ENCODE peak calls at places on chromosome 4, in nine cellular contexts. One of them, this sample, is unnamed.

GRCh38 chr4:96004341-96004740 is 164.4 kb downstream of the PDHA2 start:
- DNase-seq in GM04504: no peak
- DNase-seq in sciatic nerve: no peak
- DNase-seq in T47D: no peak
- DNase-seq in germinal center: no peak
- DNase-seq in stimulated activated CD4-positive, alpha-beta T cell treated with anti-CD3 and anti-CD28 coated beads, TNF-alpha, amount 100 ng/mL, for 24 hours: no peak
- DNase-seq in HS-5: no peak
- DNase-seq in AG09319: no peak
- DNase-seq in stimulated activated naive CD4-positive, alpha-beta T cell: no peak
- DNase-seq in this sample: no peak

GRCh38 chr4:6917445-6918241 is 8.0 kb downstream of the TBC1D14 start:
- DNase-seq in AG09319: no peak
- DNase-seq in HS-5: no peak
- DNase-seq in stimulated activated naive CD4-positive, alpha-beta T cell: peak; percentile 17
- DNase-seq in GM04504: no peak
- DNase-seq in T47D: no peak
- DNase-seq in stimulated activated CD4-positive, alpha-beta T cell treated with anti-CD3 and anti-CD28 coated beads, TNF-alpha, amount 100 ng/mL, for 24 hours: peak; percentile 30
- DNase-seq in sciatic nerve: peak; percentile 77
- DNase-seq in germinal center: peak; percentile 67
- DNase-seq in this sample: peak; percentile 80

GRCh38 chr4:62644372-62644771 is 1444.2 kb downstream of the ADGRL3 start:
- DNase-seq in stimulated activated CD4-positive, alpha-beta T cell treated with anti-CD3 and anti-CD28 coated beads, TNF-alpha, amount 100 ng/mL, for 24 hours: no peak
- DNase-seq in GM04504: no peak
- DNase-seq in germinal center: no peak
- DNase-seq in HS-5: peak; percentile 14
- DNase-seq in AG09319: no peak
- DNase-seq in T47D: no peak
- DNase-seq in sciatic nerve: no peak
- DNase-seq in stimulated activated naive CD4-positive, alpha-beta T cell: no peak
- DNase-seq in this sample: peak; percentile 1

GRCh38 chr4:128468485-128468989 is 180.9 kb upstream of the PGRMC2 start:
- DNase-seq in stimulated activated CD4-positive, alpha-beta T cell treated with anti-CD3 and anti-CD28 coated beads, TNF-alpha, amount 100 ng/mL, for 24 hours: no peak
- DNase-seq in stimulated activated naive CD4-positive, alpha-beta T cell: no peak
- DNase-seq in T47D: no peak
- DNase-seq in germinal center: no peak
- DNase-seq in HS-5: peak; percentile 80
- DNase-seq in sciatic nerve: peak; percentile 72
- DNase-seq in GM04504: peak; percentile 98
- DNase-seq in AG09319: peak; percentile 91
- DNase-seq in this sample: peak; percentile 74

GRCh38 chr4:65968873-65969272 is 298.6 kb upstream of the EPHA5 start:
- DNase-seq in HS-5: no peak
- DNase-seq in AG09319: no peak
- DNase-seq in stimulated activated CD4-positive, alpha-beta T cell treated with anti-CD3 and anti-CD28 coated beads, TNF-alpha, amount 100 ng/mL, for 24 hours: no peak
- DNase-seq in germinal center: no peak
- DNase-seq in GM04504: no peak
- DNase-seq in sciatic nerve: no peak
- DNase-seq in T47D: no peak
- DNase-seq in stimulated activated naive CD4-positive, alpha-beta T cell: no peak
- DNase-seq in this sample: no peak

GRCh38 chr4:3308691-3309090 is 15.9 kb downstream of the RGS12 start:
- DNase-seq in HS-5: no peak
- DNase-seq in GM04504: no peak
- DNase-seq in T47D: no peak
- DNase-seq in AG09319: no peak
- DNase-seq in stimulated activated CD4-positive, alpha-beta T cell treated with anti-CD3 and anti-CD28 coated beads, TNF-alpha, amount 100 ng/mL, for 24 hours: no peak
- DNase-seq in sciatic nerve: peak; percentile 32
- DNase-seq in germinal center: no peak
- DNase-seq in stimulated activated naive CD4-positive, alpha-beta T cell: no peak
- DNase-seq in this sample: no peak

GRCh38 chr4:58042176-58042575 is 932.0 kb upstream of the IGFBP7 start:
- DNase-seq in sciatic nerve: no peak
- DNase-seq in germinal center: no peak
- DNase-seq in T47D: no peak
- DNase-seq in AG09319: no peak
- DNase-seq in GM04504: no peak
- DNase-seq in HS-5: no peak
- DNase-seq in stimulated activated naive CD4-positive, alpha-beta T cell: no peak
- DNase-seq in stimulated activated CD4-positive, alpha-beta T cell treated with anti-CD3 and anti-CD28 coated beads, TNF-alpha, amount 100 ng/mL, for 24 hours: no peak
- DNase-seq in this sample: no peak

GRCh38 chr4:3384771-3385701 is 56.7 kb upstream of the HGFAC start:
- DNase-seq in stimulated activated naive CD4-positive, alpha-beta T cell: no peak
- DNase-seq in GM04504: no peak
- DNase-seq in AG09319: no peak
- DNase-seq in germinal center: no peak
- DNase-seq in stimulated activated CD4-positive, alpha-beta T cell treated with anti-CD3 and anti-CD28 coated beads, TNF-alpha, amount 100 ng/mL, for 24 hours: no peak
- DNase-seq in T47D: no peak
- DNase-seq in HS-5: no peak
- DNase-seq in sciatic nerve: peak; percentile 81
- DNase-seq in this sample: no peak

GRCh38 chr4:80094191-80094590 is 21.2 kb upstream of the ANTXR2 start:
- DNase-seq in germinal center: no peak
- DNase-seq in sciatic nerve: no peak
- DNase-seq in AG09319: no peak
- DNase-seq in HS-5: no peak
- DNase-seq in stimulated activated CD4-positive, alpha-beta T cell treated with anti-CD3 and anti-CD28 coated beads, TNF-alpha, amount 100 ng/mL, for 24 hours: no peak
- DNase-seq in stimulated activated naive CD4-positive, alpha-beta T cell: no peak
- DNase-seq in T47D: no peak
- DNase-seq in GM04504: no peak
- DNase-seq in this sample: no peak

GRCh38 chr4:35125995-35126712 is 1118.2 kb downstream of the ARAP2 start:
- DNase-seq in GM04504: no peak
- DNase-seq in stimulated activated naive CD4-positive, alpha-beta T cell: no peak
- DNase-seq in T47D: no peak
- DNase-seq in AG09319: no peak
- DNase-seq in sciatic nerve: no peak
- DNase-seq in germinal center: no peak
- DNase-seq in stimulated activated CD4-positive, alpha-beta T cell treated with anti-CD3 and anti-CD28 coated beads, TNF-alpha, amount 100 ng/mL, for 24 hours: no peak
- DNase-seq in HS-5: no peak
- DNase-seq in this sample: no peak

GRCh38 chr4:138445098-138445497 is 202.9 kb upstream of the SLC7A11 start:
- DNase-seq in AG09319: no peak
- DNase-seq in sciatic nerve: no peak
- DNase-seq in stimulated activated naive CD4-positive, alpha-beta T cell: no peak
- DNase-seq in GM04504: peak; percentile 73
- DNase-seq in stimulated activated CD4-positive, alpha-beta T cell treated with anti-CD3 and anti-CD28 coated beads, TNF-alpha, amount 100 ng/mL, for 24 hours: no peak
- DNase-seq in T47D: no peak
- DNase-seq in HS-5: peak; percentile 24
- DNase-seq in germinal center: no peak
- DNase-seq in this sample: no peak

GRCh38 chr4:92522371-92522770 is 218.6 kb downstream of the GRID2 start:
- DNase-seq in HS-5: no peak
- DNase-seq in GM04504: no peak
- DNase-seq in germinal center: no peak
- DNase-seq in stimulated activated CD4-positive, alpha-beta T cell treated with anti-CD3 and anti-CD28 coated beads, TNF-alpha, amount 100 ng/mL, for 24 hours: no peak
- DNase-seq in stimulated activated naive CD4-positive, alpha-beta T cell: no peak
- DNase-seq in AG09319: no peak
- DNase-seq in sciatic nerve: no peak
- DNase-seq in T47D: no peak
- DNase-seq in this sample: no peak

GRCh38 chr4:13528823-13529129 is 15.5 kb downstream of the NKX3-2 start:
- DNase-seq in T47D: no peak
- DNase-seq in stimulated activated naive CD4-positive, alpha-beta T cell: no peak
- DNase-seq in GM04504: no peak
- DNase-seq in sciatic nerve: no peak
- DNase-seq in germinal center: peak; percentile 3
- DNase-seq in HS-5: no peak
- DNase-seq in stimulated activated CD4-positive, alpha-beta T cell treated with anti-CD3 and anti-CD28 coated beads, TNF-alpha, amount 100 ng/mL, for 24 hours: no peak
- DNase-seq in AG09319: no peak
- DNase-seq in this sample: no peak

GRCh38 chr4:186844059-186844681 is 120.5 kb upstream of the FAT1 start:
- DNase-seq in HS-5: no peak
- DNase-seq in stimulated activated CD4-positive, alpha-beta T cell treated with anti-CD3 and anti-CD28 coated beads, TNF-alpha, amount 100 ng/mL, for 24 hours: no peak
- DNase-seq in stimulated activated naive CD4-positive, alpha-beta T cell: no peak
- DNase-seq in GM04504: peak; percentile 51
- DNase-seq in AG09319: no peak
- DNase-seq in T47D: peak; percentile 12
- DNase-seq in sciatic nerve: no peak
- DNase-seq in germinal center: no peak
- DNase-seq in this sample: peak; percentile 27

GRCh38 chr4:803884-804283 is 22.0 kb downstream of the CPLX1 start:
- DNase-seq in T47D: no peak
- DNase-seq in GM04504: no peak
- DNase-seq in AG09319: no peak
- DNase-seq in stimulated activated CD4-positive, alpha-beta T cell treated with anti-CD3 and anti-CD28 coated beads, TNF-alpha, amount 100 ng/mL, for 24 hours: no peak
- DNase-seq in germinal center: no peak
- DNase-seq in HS-5: no peak
- DNase-seq in sciatic nerve: no peak
- DNase-seq in stimulated activated naive CD4-positive, alpha-beta T cell: no peak
- DNase-seq in this sample: no peak

GRCh38 chr4:98564847-98565246 is 93.6 kb downstream of the TSPAN5 start:
- DNase-seq in GM04504: no peak
- DNase-seq in stimulated activated CD4-positive, alpha-beta T cell treated with anti-CD3 and anti-CD28 coated beads, TNF-alpha, amount 100 ng/mL, for 24 hours: no peak
- DNase-seq in T47D: no peak
- DNase-seq in germinal center: no peak
- DNase-seq in AG09319: no peak
- DNase-seq in sciatic nerve: no peak
- DNase-seq in stimulated activated naive CD4-positive, alpha-beta T cell: no peak
- DNase-seq in HS-5: no peak
- DNase-seq in this sample: peak; percentile 10

GRCh38 chr4:15378055-15378454 is 49.8 kb upstream of the C1QTNF7 start:
- DNase-seq in sciatic nerve: no peak
- DNase-seq in GM04504: no peak
- DNase-seq in stimulated activated naive CD4-positive, alpha-beta T cell: no peak
- DNase-seq in HS-5: no peak
- DNase-seq in stimulated activated CD4-positive, alpha-beta T cell treated with anti-CD3 and anti-CD28 coated beads, TNF-alpha, amount 100 ng/mL, for 24 hours: no peak
- DNase-seq in germinal center: no peak
- DNase-seq in AG09319: no peak
- DNase-seq in T47D: no peak
- DNase-seq in this sample: peak; percentile 40

GRCh38 chr4:38390962-38391361 is 273.0 kb upstream of the KLF3 start:
- DNase-seq in HS-5: no peak
- DNase-seq in GM04504: no peak
- DNase-seq in stimulated activated naive CD4-positive, alpha-beta T cell: no peak
- DNase-seq in T47D: no peak
- DNase-seq in germinal center: no peak
- DNase-seq in sciatic nerve: no peak
- DNase-seq in stimulated activated CD4-positive, alpha-beta T cell treated with anti-CD3 and anti-CD28 coated beads, TNF-alpha, amount 100 ng/mL, for 24 hours: no peak
- DNase-seq in AG09319: no peak
- DNase-seq in this sample: no peak

GRCh38 chr4:82710202-82710929 is 88.2 kb downstream of the SCD5 start:
- DNase-seq in HS-5: no peak
- DNase-seq in AG09319: no peak
- DNase-seq in GM04504: no peak
- DNase-seq in stimulated activated CD4-positive, alpha-beta T cell treated with anti-CD3 and anti-CD28 coated beads, TNF-alpha, amount 100 ng/mL, for 24 hours: no peak
- DNase-seq in T47D: no peak
- DNase-seq in stimulated activated naive CD4-positive, alpha-beta T cell: no peak
- DNase-seq in sciatic nerve: no peak
- DNase-seq in germinal center: no peak
- DNase-seq in this sample: no peak

GRCh38 chr4:38182334-38182998 is 222.3 kb downstream of the PTTG2 start:
- DNase-seq in sciatic nerve: no peak
- DNase-seq in HS-5: no peak
- DNase-seq in germinal center: no peak
- DNase-seq in GM04504: no peak
- DNase-seq in stimulated activated naive CD4-positive, alpha-beta T cell: no peak
- DNase-seq in T47D: no peak
- DNase-seq in AG09319: no peak
- DNase-seq in stimulated activated CD4-positive, alpha-beta T cell treated with anti-CD3 and anti-CD28 coated beads, TNF-alpha, amount 100 ng/mL, for 24 hours: no peak
- DNase-seq in this sample: no peak

GRCh38 chr4:183139058-183139740 is 40.1 kb downstream of the WWC2 start:
- DNase-seq in stimulated activated CD4-positive, alpha-beta T cell treated with anti-CD3 and anti-CD28 coated beads, TNF-alpha, amount 100 ng/mL, for 24 hours: no peak
- DNase-seq in HS-5: no peak
- DNase-seq in T47D: no peak
- DNase-seq in germinal center: no peak
- DNase-seq in sciatic nerve: no peak
- DNase-seq in GM04504: no peak
- DNase-seq in AG09319: no peak
- DNase-seq in stimulated activated naive CD4-positive, alpha-beta T cell: no peak
- DNase-seq in this sample: no peak

GRCh38 chr4:3422241-3422801 is 19.4 kb upstream of the HGFAC start:
- DNase-seq in stimulated activated naive CD4-positive, alpha-beta T cell: no peak
- DNase-seq in GM04504: no peak
- DNase-seq in stimulated activated CD4-positive, alpha-beta T cell treated with anti-CD3 and anti-CD28 coated beads, TNF-alpha, amount 100 ng/mL, for 24 hours: no peak
- DNase-seq in T47D: no peak
- DNase-seq in AG09319: no peak
- DNase-seq in HS-5: no peak
- DNase-seq in germinal center: no peak
- DNase-seq in sciatic nerve: no peak
- DNase-seq in this sample: no peak

GRCh38 chr4:24774452-24774851 is 20.9 kb upstream of the SOD3 start:
- DNase-seq in GM04504: no peak
- DNase-seq in AG09319: no peak
- DNase-seq in T47D: no peak
- DNase-seq in stimulated activated naive CD4-positive, alpha-beta T cell: no peak
- DNase-seq in sciatic nerve: no peak
- DNase-seq in stimulated activated CD4-positive, alpha-beta T cell treated with anti-CD3 and anti-CD28 coated beads, TNF-alpha, amount 100 ng/mL, for 24 hours: no peak
- DNase-seq in germinal center: no peak
- DNase-seq in HS-5: no peak
- DNase-seq in this sample: no peak

GRCh38 chr4:43457866-43458265 is 565.4 kb downstream of the GRXCR1 start:
- DNase-seq in stimulated activated naive CD4-positive, alpha-beta T cell: no peak
- DNase-seq in sciatic nerve: no peak
- DNase-seq in germinal center: no peak
- DNase-seq in stimulated activated CD4-positive, alpha-beta T cell treated with anti-CD3 and anti-CD28 coated beads, TNF-alpha, amount 100 ng/mL, for 24 hours: no peak
- DNase-seq in GM04504: no peak
- DNase-seq in T47D: no peak
- DNase-seq in AG09319: no peak
- DNase-seq in HS-5: no peak
- DNase-seq in this sample: no peak

GRCh38 chr4:119690871-119691270 is 62.3 kb upstream of the PDE5A start:
- DNase-seq in stimulated activated CD4-positive, alpha-beta T cell treated with anti-CD3 and anti-CD28 coated beads, TNF-alpha, amount 100 ng/mL, for 24 hours: no peak
- DNase-seq in HS-5: no peak
- DNase-seq in germinal center: no peak
- DNase-seq in T47D: no peak
- DNase-seq in AG09319: no peak
- DNase-seq in sciatic nerve: no peak
- DNase-seq in GM04504: no peak
- DNase-seq in stimulated activated naive CD4-positive, alpha-beta T cell: no peak
- DNase-seq in this sample: no peak

This sample was measured in Daoy.